ENCODE peak calls at places on chromosomes 3 and 15, in four cellular contexts. One of them, this sample, is unnamed.

GRCh38 chr3:138381413-138381901 is 33.1 kb downstream of the MRAS start:
- DNase-seq in K562: no peak
- DNase-seq in HepG2: no peak
- DNase-seq in GM12878: no peak
- DNase-seq in this sample: no peak

GRCh38 chr15:74735305-74735704 is 10.0 kb upstream of the CYP1A1 start:
- DNase-seq in K562: no peak
- DNase-seq in HepG2: no peak
- DNase-seq in GM12878: no peak
- DNase-seq in this sample: no peak

GRCh38 chr3:58116161-58116955 is 94.4 kb downstream of the DNASE1L3 start:
- DNase-seq in K562: no peak
- DNase-seq in HepG2: no peak
- DNase-seq in GM12878: peak; percentile 83
- DNase-seq in this sample: no peak

GRCh38 chr15:101642361-101642760 is 9.8 kb downstream of the TM2D3 start:
- DNase-seq in K562: no peak
- DNase-seq in HepG2: no peak
- DNase-seq in GM12878: no peak
- DNase-seq in this sample: no peak

GRCh38 chr15:36653851-36654250 is 74.4 kb downstream of the CDIN1 start:
- DNase-seq in K562: no peak
- DNase-seq in HepG2: no peak
- DNase-seq in GM12878: no peak
- DNase-seq in this sample: no peak

GRCh38 chr3:77506384-77506783 is 466.5 kb downstream of the ROBO2 start:
- DNase-seq in K562: no peak
- DNase-seq in HepG2: no peak
- DNase-seq in GM12878: no peak
- DNase-seq in this sample: no peak

GRCh38 chr3:111668912-111669488 is 73.9 kb upstream of the ZBED2 start:
- DNase-seq in K562: peak; percentile 9
- DNase-seq in HepG2: peak; percentile 50
- DNase-seq in GM12878: no peak
- DNase-seq in this sample: no peak

GRCh38 chr3:183435701-183436100 is 7.3 kb upstream of the MCF2L2 start:
- DNase-seq in K562: no peak
- DNase-seq in HepG2: no peak
- DNase-seq in GM12878: peak; percentile 34
- DNase-seq in this sample: no peak

GRCh38 chr3:130935761-130936160 is 41.9 kb downstream of the ATP2C1 start:
- DNase-seq in K562: no peak
- DNase-seq in HepG2: no peak
- DNase-seq in GM12878: no peak
- DNase-seq in this sample: no peak

GRCh38 chr3:32977842-32978241 is 26.4 kb downstream of the CCR4 start:
- DNase-seq in K562: no peak
- DNase-seq in HepG2: no peak
- DNase-seq in GM12878: no peak
- DNase-seq in this sample: no peak

GRCh38 chr3:56921573-56922571 is 120.1 kb upstream of the ARHGEF3 start:
- DNase-seq in K562: no peak
- DNase-seq in HepG2: no peak
- DNase-seq in GM12878: no peak
- DNase-seq in this sample: no peak

GRCh38 chr3:14525685-14526631 is 14.2 kb downstream of the GRIP2 start:
- DNase-seq in K562: no peak
- DNase-seq in HepG2: no peak
- DNase-seq in GM12878: no peak
- DNase-seq in this sample: no peak

GRCh38 chr15:86231864-86232801 is 152.5 kb downstream of the AGBL1 start:
- DNase-seq in K562: no peak
- DNase-seq in HepG2: peak; percentile 12
- DNase-seq in GM12878: no peak
- DNase-seq in this sample: peak; percentile 67
- TF ChIP-seq CTCF in K562: peak; percentile 23
- TF ChIP-seq CTCF in HepG2: peak; percentile 64
- TF ChIP-seq CTCF in GM12878: peak; percentile 55
- TF ChIP-seq CTCF in this sample: peak; percentile 53

GRCh38 chr3:169812124-169812843 is 386 bp upstream of the LRRIQ4 start:
- DNase-seq in K562: no peak
- DNase-seq in HepG2: no peak
- DNase-seq in GM12878: peak; percentile 5
- DNase-seq in this sample: peak; percentile 69

GRCh38 chr3:169812844-169813677 is at the start of the genes LRRC34 and LRRIQ4:
- DNase-seq in K562: no peak
- DNase-seq in HepG2: no peak
- DNase-seq in GM12878: peak; percentile 44
- DNase-seq in this sample: peak; percentile 84

GRCh38 chr3:169813757-169814517 is 1.2 kb upstream of the LRRC34 start:
- DNase-seq in K562: no peak
- DNase-seq in HepG2: peak; percentile 33
- DNase-seq in GM12878: peak; percentile 83
- DNase-seq in this sample: peak; percentile 71

GRCh38 chr3:169809230-169809795 is 3.4 kb upstream of the LRRIQ4 start:
- DNase-seq in K562: no peak
- DNase-seq in HepG2: no peak
- DNase-seq in GM12878: no peak
- DNase-seq in this sample: no peak

DNA sequence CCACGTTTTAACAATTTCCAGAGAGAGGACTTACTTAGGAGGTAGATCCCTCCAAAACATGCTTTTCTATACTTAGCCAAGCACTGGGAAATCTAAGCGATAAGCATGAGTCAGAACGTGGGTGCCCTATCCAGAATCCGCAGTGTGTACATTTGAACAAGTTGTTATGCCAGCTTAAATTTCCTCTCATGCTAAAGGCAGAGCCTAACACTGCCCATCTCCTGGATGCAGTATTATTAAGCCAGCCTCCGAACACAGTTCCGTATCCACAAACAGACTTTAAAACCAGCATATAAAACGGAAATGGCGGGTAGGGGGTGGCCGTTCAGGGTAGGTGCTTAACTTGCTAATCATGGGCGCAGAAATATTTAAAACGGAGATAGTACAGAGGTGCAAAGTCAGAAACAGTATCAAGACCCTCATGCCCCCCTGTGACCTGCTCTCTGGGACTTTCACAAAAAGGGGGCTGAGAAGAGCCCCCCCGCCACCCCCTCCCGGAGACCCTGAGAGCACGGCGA is 1.0 kb upstream of the LRRIQ4 start:
- DNase-seq in K562: no peak
- DNase-seq in HepG2: no peak
- DNase-seq in GM12878: no peak
- DNase-seq in this sample: no peak
- TF ChIP-seq ETV6 in K562: no peak
- TF ChIP-seq ETV6 in HepG2: no peak
- TF ChIP-seq ETV6 in GM12878: no peak
- TF ChIP-seq ETV6 in this sample: no peak

DNA sequence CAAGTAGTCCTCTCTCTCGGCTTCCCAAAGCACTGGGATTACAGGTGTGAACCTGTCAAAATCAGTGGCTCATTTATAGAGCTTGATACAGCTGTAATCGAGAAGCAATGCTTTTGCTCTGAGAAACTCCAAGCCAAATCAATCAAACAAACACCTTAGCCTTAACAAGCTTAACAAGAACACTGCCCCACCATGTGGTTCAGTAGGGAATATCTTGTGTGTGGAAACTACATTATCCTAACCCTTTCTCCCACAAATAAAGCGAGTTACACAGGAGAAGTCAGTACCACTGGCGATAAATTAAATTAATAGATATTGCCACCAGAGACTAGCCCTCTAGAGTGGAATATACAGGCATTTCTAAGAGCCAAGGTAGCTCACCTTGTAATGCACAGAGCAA is 13.9 kb downstream of the CDAN1 start:
- DNase-seq in K562: no peak
- DNase-seq in HepG2: peak; percentile 15
- DNase-seq in GM12878: no peak
- DNase-seq in this sample: no peak
- TF ChIP-seq CTCF in K562: peak; percentile 37
- TF ChIP-seq CTCF in HepG2: peak; percentile 29
- TF ChIP-seq CTCF in GM12878: peak; percentile 11
- TF ChIP-seq CTCF in this sample: no peak

GRCh38 chr3:159828542-159828943 is 160.1 kb upstream of the IL12A start:
- DNase-seq in K562: peak; percentile 33
- DNase-seq in HepG2: peak; percentile 3
- DNase-seq in GM12878: no peak
- DNase-seq in this sample: no peak
- TF ChIP-seq ETV6 in K562: no peak
- TF ChIP-seq ETV6 in HepG2: no peak
- TF ChIP-seq ETV6 in GM12878: no peak
- TF ChIP-seq ETV6 in this sample: no peak

GRCh38 chr3:195271859-195272243 is 892 bp upstream of the XXYLT1 start:
- DNase-seq in K562: no peak
- DNase-seq in HepG2: no peak
- DNase-seq in GM12878: no peak
- DNase-seq in this sample: no peak
- TF ChIP-seq CTCF in K562: no peak
- TF ChIP-seq CTCF in HepG2: no peak
- TF ChIP-seq CTCF in GM12878: no peak
- TF ChIP-seq CTCF in this sample: peak; percentile 4